ENCODE peak calls at places on chromosome 11, in ten cellular contexts. K is T-helper 9 cell; M is endothelial cell; U is HCT116; C is activated CD4-positive, CD25-positive, alpha-beta regulatory T cell; A is ureter; R is HT1080; P is mammary epithelial cell; Y is kidney glomerular epithelial cell; L is NCI-H2029. D is an unnamed sample.
A peak's percentile ranks its signal among the peaks of the same experiment; 100 is the strongest.

GRCh38 chr11:31856248-31856647 is 45.1 kb upstream of the PAX6 start:
- DNase-seq in R (no peak), A (no peak), M (no peak), Y (no peak), U (no peak), L (no peak), K (no peak), C (no peak), P (peak; percentile 67), D (no peak)

GRCh38 chr11:47948137-47948536 is 32.2 kb upstream of the PTPRJ start:
- DNase-seq in U (no peak), A (no peak), P (no peak), M (no peak), K (no peak), C (no peak), Y (no peak), R (no peak), L (no peak), D (no peak)

GRCh38 chr11:77090373-77091111 is 12.1 kb upstream of the OMP start:
- DNase-seq in U (no peak), L (no peak), Y (no peak), C (no peak), P (no peak), M (no peak), R (no peak), K (no peak), A (no peak), D (no peak)

GRCh38 chr11:68106165-68106940 is 14.8 kb downstream of the CHKA start:
- DNase-seq in Y (peak; percentile 62), A (no peak), M (no peak), U (no peak), L (no peak), P (peak; percentile 23), C (no peak), K (no peak), R (no peak), D (no peak)

GRCh38 chr11:76523147-76523546 is 78.3 kb downstream of the EMSY start:
- DNase-seq in M (no peak), R (no peak), U (no peak), P (no peak), K (no peak), Y (no peak), C (no peak), A (no peak), L (peak; percentile 57), D (no peak)

GRCh38 chr11:63670077-63670737 is 969 bp downstream of the ATL3 start:
- DNase-seq in P (peak; percentile 32), M (no peak), C (no peak), L (no peak), Y (no peak), R (no peak), K (no peak), A (no peak), U (no peak), D (no peak)

GRCh38 chr11:62033191-62034044 is 66.0 kb upstream of the FTH1 start:
- DNase-seq in L (no peak), K (no peak), M (no peak), A (no peak), Y (peak; percentile 37), U (peak; percentile 59), P (peak; percentile 80), R (peak; percentile 43), C (no peak), D (no peak)

GRCh38 chr11:66113132-66113856 is 43.2 kb downstream of the PACS1 start:
- DNase-seq in U (peak; percentile 43), Y (peak; percentile 84), L (no peak), K (no peak), M (no peak), P (peak; percentile 81), R (peak; percentile 91), C (no peak), A (no peak), D (no peak)

GRCh38 chr11:100639140-100639539 is 47.9 kb upstream of the ARHGAP42 start:
- DNase-seq in U (no peak), M (no peak), Y (peak; percentile 15), A (peak; percentile 63), P (no peak), R (no peak), C (no peak), L (peak; percentile 1), K (no peak), D (no peak)

GRCh38 chr11:74171630-74172465 is 759 bp downstream of the PPME1 start:
- DNase-seq in P (peak; percentile 31), M (no peak), R (no peak), A (no peak), K (no peak), Y (no peak), C (no peak), U (no peak), L (no peak), D (no peak)

GRCh38 chr11:120842195-120842594 is 181.7 kb upstream of the TBCEL start:
- DNase-seq in Y (no peak), U (no peak), C (no peak), A (no peak), P (no peak), K (no peak), M (no peak), L (no peak), R (peak; percentile 42), D (no peak)

GRCh38 chr11:61546663-61547062 is 34.2 kb downstream of the SYT7 start:
- DNase-seq in R (no peak), U (no peak), K (no peak), P (no peak), C (no peak), M (no peak), Y (no peak), L (no peak), A (no peak), D (no peak)

GRCh38 chr11:45994421-45995341 is 72.2 kb downstream of the LARGE2 start:
- DNase-seq in P (no peak), C (no peak), R (no peak), U (no peak), L (no peak), A (no peak), Y (no peak), M (no peak), K (no peak), D (no peak)

GRCh38 chr11:3021125-3021524 is 29.0 kb upstream of the NAP1L4 start:
- DNase-seq in R (no peak), U (peak; percentile 31), P (peak; percentile 54), M (peak; percentile 40), A (no peak), K (peak; percentile 13), Y (no peak), L (no peak), C (peak; percentile 26), D (peak; percentile 29)

GRCh38 chr11:45092901-45093760 is 53.3 kb upstream of the PRDM11 start:
- DNase-seq in M (no peak), Y (peak; percentile 89), U (no peak), K (no peak), C (no peak), A (peak; percentile 36), R (peak; percentile 80), L (no peak), P (peak; percentile 17), D (no peak)

GRCh38 chr11:86374586-86374985 is at the start of gene CCDC81:
- DNase-seq in K (no peak), P (no peak), U (no peak), M (peak; percentile 62), L (no peak), Y (no peak), A (no peak), C (no peak), R (no peak), D (no peak)

GRCh38 chr11:19316434-19316833 is 75.7 kb upstream of the E2F8 start:
- DNase-seq in U (no peak), A (peak; percentile 59), P (no peak), Y (no peak), R (no peak), L (no peak), C (no peak), M (no peak), K (no peak), D (no peak)

GRCh38 chr11:78931891-78932290 is 357.2 kb upstream of the NARS2 start:
- DNase-seq in Y (no peak), R (no peak), A (no peak), M (no peak), K (no peak), U (no peak), P (no peak), L (no peak), C (no peak), D (no peak)

GRCh38 chr11:69943066-69943465 is 123.8 kb upstream of the FGF3 start:
- DNase-seq in P (peak; percentile 26), U (peak; percentile 31), L (no peak), R (peak; percentile 18), A (no peak), M (no peak), Y (no peak), K (no peak), C (no peak), D (no peak)

GRCh38 chr11:84855846-84856245 is 771.3 kb downstream of the DLG2 start:
- DNase-seq in K (no peak), A (no peak), U (no peak), R (peak; percentile 83), P (peak; percentile 7), Y (peak; percentile 31), C (no peak), L (no peak), M (no peak), D (no peak)

GRCh38 chr11:92845390-92846185 is 123.9 kb upstream of the MTNR1B start:
- DNase-seq in M (no peak), C (no peak), A (no peak), K (no peak), U (no peak), L (no peak), Y (no peak), R (no peak), P (peak; percentile 64), D (no peak)

GRCh38 chr11:106398396-106399074 is 321.1 kb downstream of the AASDHPPT start:
- DNase-seq in K (no peak), A (no peak), U (no peak), L (no peak), C (no peak), P (no peak), Y (peak; percentile 66), R (peak; percentile 23), M (no peak), D (no peak)

GRCh38 chr11:69411257-69411924 is 70.1 kb upstream of the LINC01488 start:
- DNase-seq in M (no peak), A (no peak), K (no peak), R (no peak), L (no peak), U (no peak), Y (no peak), P (no peak), C (no peak), D (no peak)

GRCh38 chr11:2088284-2088683 is 50.9 kb downstream of the IGF2 start:
- DNase-seq in M (no peak), P (no peak), R (no peak), A (peak; percentile 25), C (no peak), L (no peak), U (no peak), K (no peak), Y (no peak), D (no peak)

GRCh38 chr11:59102259-59102765 is 4.7 kb upstream of the FAM111B start:
- DNase-seq in U (no peak), Y (peak; percentile 17), A (peak; percentile 60), K (peak; percentile 27), P (peak; percentile 32), M (peak; percentile 67), C (peak; percentile 11), R (no peak), L (no peak), D (peak; percentile 27)

GRCh38 chr11:105781807-105782206 is 171.9 kb downstream of the GRIA4 start:
- DNase-seq in P (no peak), C (no peak), A (no peak), K (no peak), Y (no peak), R (no peak), U (no peak), L (no peak), M (no peak), D (no peak)

GRCh38 chr11:1077417-1078119 is 2.9 kb downstream of the MUC2 start:
- DNase-seq in U (no peak), P (no peak), C (no peak), R (no peak), M (no peak), L (no peak), Y (no peak), K (no peak), A (no peak), D (no peak)

GRCh38 chr11:112580864-112581263 is 320.2 kb upstream of the PLET1 start:
- DNase-seq in K (no peak), R (no peak), P (no peak), L (no peak), A (no peak), M (no peak), C (no peak), U (no peak), Y (no peak), D (no peak)